ENCODE peak calls at places on chromosomes 5 and 9, in four cellular contexts. One of them, this sample, is unnamed.

GRCh38 chr9:120889606-120890396 is 12.8 kb upstream of the PHF19 start:
- DNase-seq in K562: no peak
- DNase-seq in upper lobe of left lung: no peak
- DNase-seq in stomach: no peak
- DNase-seq in this sample: no peak

GRCh38 chr5:143061161-143061945 is 291.2 kb downstream of the ARHGAP26 start:
- DNase-seq in K562: no peak
- DNase-seq in stomach: no peak
- DNase-seq in upper lobe of left lung: no peak
- DNase-seq in this sample: no peak

GRCh38 chr5:145981612-145982571 is 45.5 kb downstream of the SH3RF2 start:
- DNase-seq in upper lobe of left lung: peak
- DNase-seq in K562: no peak
- DNase-seq in stomach: peak
- DNase-seq in this sample: no peak

GRCh38 chr5:149132474-149132873 is 8.8 kb upstream of the ABLIM3 start:
- DNase-seq in upper lobe of left lung: no peak
- DNase-seq in stomach: no peak
- DNase-seq in K562: no peak
- DNase-seq in this sample: no peak

GRCh38 chr5:73265641-73266040 is 92.6 kb downstream of the TMEM174 start:
- DNase-seq in stomach: no peak
- DNase-seq in upper lobe of left lung: no peak
- DNase-seq in K562: no peak
- DNase-seq in this sample: no peak

GRCh38 chr5:43008369-43009158 is 31.6 kb downstream of the ANXA2R start:
- DNase-seq in K562: peak
- DNase-seq in upper lobe of left lung: peak
- DNase-seq in stomach: peak
- DNase-seq in this sample: peak

GRCh38 chr9:130453487-130453886 is 8.7 kb downstream of the ASS1 start:
- DNase-seq in upper lobe of left lung: no peak
- DNase-seq in K562: peak
- DNase-seq in stomach: peak
- DNase-seq in this sample: peak

GRCh38 chr5:171895076-171895475 is 109.5 kb downstream of the SMIM23 start:
- DNase-seq in K562: no peak
- DNase-seq in upper lobe of left lung: no peak
- DNase-seq in stomach: no peak
- DNase-seq in this sample: no peak

GRCh38 chr9:69463497-69464068 is 138.6 kb downstream of the ENTREP1 start:
- DNase-seq in upper lobe of left lung: no peak
- DNase-seq in K562: no peak
- DNase-seq in stomach: no peak
- DNase-seq in this sample: no peak

GRCh38 chr5:27947088-27947487 is 908.7 kb upstream of the CDH9 start:
- DNase-seq in stomach: no peak
- DNase-seq in upper lobe of left lung: no peak
- DNase-seq in K562: no peak
- DNase-seq in this sample: no peak

GRCh38 chr9:20611751-20612287 is 10.5 kb downstream of the MLLT3 start:
- DNase-seq in stomach: no peak
- DNase-seq in K562: no peak
- DNase-seq in upper lobe of left lung: no peak
- DNase-seq in this sample: no peak

GRCh38 chr5:31982661-31983060 is 191.5 kb downstream of the GOLPH3 start:
- DNase-seq in K562: no peak
- DNase-seq in upper lobe of left lung: no peak
- DNase-seq in stomach: no peak
- DNase-seq in this sample: no peak

GRCh38 chr9:35521708-35522107 is 31.8 kb downstream of the RUSC2 start:
- DNase-seq in upper lobe of left lung: no peak
- DNase-seq in K562: no peak
- DNase-seq in stomach: no peak
- DNase-seq in this sample: no peak

GRCh38 chr9:89765211-89765610 is 160.4 kb downstream of the GADD45G start:
- DNase-seq in upper lobe of left lung: no peak
- DNase-seq in stomach: no peak
- DNase-seq in K562: no peak
- DNase-seq in this sample: no peak

GRCh38 chr5:1666221-1666620 is 133.4 kb downstream of the MRPL36 start:
- DNase-seq in K562: no peak
- DNase-seq in upper lobe of left lung: no peak
- DNase-seq in stomach: no peak
- DNase-seq in this sample: no peak

GRCh38 chr9:129567842-129568559 is 52.9 kb downstream of the C9orf50 start:
- DNase-seq in stomach: peak
- DNase-seq in K562: peak
- DNase-seq in upper lobe of left lung: peak
- DNase-seq in this sample: no peak

GRCh38 chr9:70477907-70478480 is 63.5 kb upstream of the KLF9 start:
- DNase-seq in upper lobe of left lung: peak
- DNase-seq in stomach: peak
- DNase-seq in K562: no peak
- DNase-seq in this sample: no peak
- TF ChIP-seq POLR2AphosphoS5 in upper lobe of left lung: peak
- TF ChIP-seq POLR2AphosphoS5 in stomach: no peak
- TF ChIP-seq POLR2AphosphoS5 in K562: no peak
- TF ChIP-seq POLR2AphosphoS5 in this sample: no peak

DNA sequence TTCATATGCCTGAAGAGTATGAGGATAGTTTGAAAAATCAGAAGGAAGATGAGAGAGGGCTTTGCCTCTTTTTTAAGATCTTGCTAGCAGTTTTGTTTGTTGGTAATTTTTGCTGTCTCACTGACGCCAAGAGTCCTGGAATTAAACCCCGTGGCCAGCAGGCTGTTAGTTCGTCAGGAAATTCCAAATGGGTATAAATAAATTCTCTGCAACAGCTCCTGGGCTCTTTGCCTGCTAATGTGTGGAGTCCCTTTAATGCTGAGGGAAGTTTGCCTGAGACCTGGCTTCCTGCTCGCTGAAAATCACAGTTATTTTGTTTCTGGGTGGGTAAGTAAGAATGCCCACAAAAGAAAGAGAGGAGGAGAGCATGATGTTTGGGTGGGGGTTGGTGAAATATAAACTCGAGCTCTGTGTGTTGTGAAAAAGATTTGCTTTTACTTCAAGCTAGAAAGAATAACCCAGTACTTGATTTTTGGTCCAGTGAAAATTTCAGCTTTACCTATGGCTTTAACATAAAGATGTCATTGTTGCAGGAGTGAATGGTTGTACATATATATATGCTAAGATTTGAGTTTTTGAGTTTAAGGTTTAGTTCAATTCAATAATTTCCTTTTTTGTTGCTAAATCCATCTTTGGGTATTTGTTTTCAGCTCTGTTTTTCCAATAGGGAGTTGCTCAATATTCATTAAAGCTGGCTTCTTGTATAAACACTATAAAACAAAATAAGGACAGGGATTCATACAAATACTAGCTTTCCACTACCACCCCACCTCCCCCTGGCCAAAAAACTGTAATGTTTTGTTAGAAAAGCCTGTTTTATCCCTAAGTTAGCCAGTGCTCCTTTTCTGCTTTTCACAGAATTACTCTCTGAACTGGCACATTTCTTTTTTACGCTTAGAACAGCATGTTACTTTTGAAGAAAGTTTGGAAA is 147.8 kb upstream of the DMRT1 start:
- DNase-seq in stomach: no peak
- DNase-seq in upper lobe of left lung: no peak
- DNase-seq in K562: no peak
- DNase-seq in this sample: peak
- TF ChIP-seq EP300 in stomach: peak
- TF ChIP-seq EP300 in upper lobe of left lung: no peak
- TF ChIP-seq EP300 in K562: no peak
- TF ChIP-seq EP300 in this sample: no peak

DNA sequence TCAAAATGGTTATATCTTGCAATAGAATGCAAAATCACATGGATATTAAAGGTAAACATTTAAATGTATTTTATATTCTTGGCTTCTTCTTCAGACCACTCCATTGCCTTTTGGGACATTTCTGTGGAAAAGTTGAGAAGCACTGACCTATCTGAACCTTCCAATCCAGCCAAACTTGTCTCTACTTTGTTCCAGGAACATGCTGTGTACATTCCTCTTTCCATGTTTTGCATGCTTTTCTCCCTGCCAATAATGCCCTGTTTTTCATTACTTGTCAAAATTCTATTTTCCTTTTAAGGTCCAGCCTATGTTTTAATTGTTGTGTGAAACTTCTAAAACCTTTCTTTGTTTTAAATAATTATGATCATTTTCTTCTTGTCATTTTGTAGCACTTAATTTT is 28.3 kb downstream of the JAK2 start:
- DNase-seq in K562: no peak
- DNase-seq in upper lobe of left lung: no peak
- DNase-seq in stomach: no peak
- DNase-seq in this sample: no peak
- TF ChIP-seq POLR2AphosphoS5 in K562: no peak
- TF ChIP-seq POLR2AphosphoS5 in upper lobe of left lung: no peak
- TF ChIP-seq POLR2AphosphoS5 in stomach: peak
- TF ChIP-seq POLR2AphosphoS5 in this sample: peak

GRCh38 chr9:112338561-112338960 is 5.1 kb upstream of the PTBP3 start:
- DNase-seq in stomach: no peak
- DNase-seq in K562: no peak
- DNase-seq in upper lobe of left lung: no peak
- DNase-seq in this sample: peak
- TF ChIP-seq EP300 in stomach: no peak
- TF ChIP-seq EP300 in K562: no peak
- TF ChIP-seq EP300 in upper lobe of left lung: no peak
- TF ChIP-seq EP300 in this sample: no peak

DNA sequence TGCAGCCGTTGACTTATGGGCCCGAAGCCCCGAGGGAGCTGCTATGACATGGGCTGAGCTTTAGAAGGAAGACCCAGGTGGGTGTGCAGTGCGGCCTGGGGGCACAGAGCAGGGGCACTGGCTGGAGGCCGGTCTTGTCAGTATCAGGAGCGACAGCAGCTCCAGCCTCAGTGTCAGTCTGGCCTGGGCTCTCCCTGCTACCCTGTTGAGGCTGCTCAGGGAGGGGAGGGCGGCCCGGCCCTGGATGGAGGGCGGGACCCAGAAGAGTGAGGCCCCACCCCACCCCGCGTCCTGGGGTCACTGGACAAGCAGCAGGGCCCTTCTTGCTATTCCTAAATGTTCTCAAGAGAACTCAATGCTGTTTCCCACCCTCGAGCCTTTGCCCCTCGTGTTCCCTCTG is 18.0 kb downstream of the GFI1B start:
- DNase-seq in upper lobe of left lung: no peak
- DNase-seq in stomach: no peak
- DNase-seq in K562: peak
- DNase-seq in this sample: no peak
- TF ChIP-seq POLR2AphosphoS5 in upper lobe of left lung: no peak
- TF ChIP-seq POLR2AphosphoS5 in stomach: no peak
- TF ChIP-seq POLR2AphosphoS5 in K562: no peak
- TF ChIP-seq POLR2AphosphoS5 in this sample: no peak

This sample was measured in transverse colon.